ENCODE peak calls at places on chromosomes 4 and X, in seven cellular contexts. One of them, this sample, is unnamed.

GRCh38 chr4:32499176-32499575 is 1779.0 kb downstream of the PCDH7 start:
- DNase-seq in substantia nigra: no peak
- DNase-seq in NCI-H1092: no peak
- DNase-seq in osteocyte: no peak
- DNase-seq in fibroblast of the aortic adventitia: peak; percentile 84
- DNase-seq in mammary epithelial cell: no peak
- DNase-seq in transverse colon: no peak
- DNase-seq in this sample: no peak

GRCh38 chr4:10891866-10892265 is 207.3 kb upstream of the CLNK start:
- DNase-seq in substantia nigra: no peak
- DNase-seq in NCI-H1092: peak; percentile 6
- DNase-seq in osteocyte: no peak
- DNase-seq in fibroblast of the aortic adventitia: no peak
- DNase-seq in mammary epithelial cell: no peak
- DNase-seq in transverse colon: no peak
- DNase-seq in this sample: no peak

GRCh38 chr4:33200377-33200776 is 2480.2 kb downstream of the PCDH7 start:
- DNase-seq in substantia nigra: no peak
- DNase-seq in NCI-H1092: no peak
- DNase-seq in osteocyte: no peak
- DNase-seq in fibroblast of the aortic adventitia: peak; percentile 5
- DNase-seq in mammary epithelial cell: no peak
- DNase-seq in transverse colon: no peak
- DNase-seq in this sample: no peak

GRCh38 chr4:130395871-130396270 is 1299.9 kb downstream of the C4orf33 start:
- DNase-seq in substantia nigra: no peak
- DNase-seq in NCI-H1092: no peak
- DNase-seq in osteocyte: no peak
- DNase-seq in fibroblast of the aortic adventitia: peak; percentile 73
- DNase-seq in mammary epithelial cell: peak; percentile 48
- DNase-seq in transverse colon: no peak
- DNase-seq in this sample: no peak

GRCh38 chr4:114364857-114365256 is 233.8 kb upstream of the UGT8 start:
- DNase-seq in substantia nigra: no peak
- DNase-seq in NCI-H1092: no peak
- DNase-seq in osteocyte: no peak
- DNase-seq in fibroblast of the aortic adventitia: peak; percentile 85
- DNase-seq in mammary epithelial cell: no peak
- DNase-seq in transverse colon: no peak
- DNase-seq in this sample: no peak

GRCh38 chrX:131746491-131746968 is 202.7 kb downstream of the OR13H1 start:
- DNase-seq in substantia nigra: no peak
- DNase-seq in NCI-H1092: peak; percentile 81
- DNase-seq in osteocyte: peak; percentile 83
- DNase-seq in fibroblast of the aortic adventitia: peak; percentile 96
- DNase-seq in mammary epithelial cell: peak; percentile 79
- DNase-seq in transverse colon: peak; percentile 89
- DNase-seq in this sample: peak; percentile 88

GRCh38 chr4:152640058-152640921 is 39.5 kb downstream of the TMEM154 start:
- DNase-seq in substantia nigra: no peak
- DNase-seq in NCI-H1092: no peak
- DNase-seq in osteocyte: no peak
- DNase-seq in fibroblast of the aortic adventitia: peak; percentile 52
- DNase-seq in mammary epithelial cell: no peak
- DNase-seq in transverse colon: no peak
- DNase-seq in this sample: no peak

GRCh38 chr4:115310671-115311070 is 197.3 kb upstream of the NDST4 start:
- DNase-seq in substantia nigra: no peak
- DNase-seq in NCI-H1092: no peak
- DNase-seq in osteocyte: no peak
- DNase-seq in fibroblast of the aortic adventitia: no peak
- DNase-seq in mammary epithelial cell: no peak
- DNase-seq in transverse colon: no peak
- DNase-seq in this sample: no peak

GRCh38 chr4:189162888-189163287 is 777.8 kb upstream of the FRG1 start:
- DNase-seq in substantia nigra: no peak
- DNase-seq in NCI-H1092: no peak
- DNase-seq in osteocyte: no peak
- DNase-seq in fibroblast of the aortic adventitia: no peak
- DNase-seq in mammary epithelial cell: no peak
- DNase-seq in transverse colon: no peak
- DNase-seq in this sample: no peak

GRCh38 chrX:11629593-11630211 is 36.0 kb downstream of the ARHGAP6 start:
- DNase-seq in substantia nigra: no peak
- DNase-seq in NCI-H1092: no peak
- DNase-seq in osteocyte: no peak
- DNase-seq in fibroblast of the aortic adventitia: peak; percentile 93
- DNase-seq in mammary epithelial cell: peak; percentile 43
- DNase-seq in transverse colon: no peak
- DNase-seq in this sample: no peak

GRCh38 chrX:65463550-65463949 is 71.0 kb downstream of the LAS1L start:
- DNase-seq in substantia nigra: no peak
- DNase-seq in NCI-H1092: no peak
- DNase-seq in osteocyte: no peak
- DNase-seq in fibroblast of the aortic adventitia: peak; percentile 56
- DNase-seq in mammary epithelial cell: no peak
- DNase-seq in transverse colon: no peak
- DNase-seq in this sample: no peak

GRCh38 chr4:3473943-3474335 is 10.8 kb downstream of the DOK7 start:
- DNase-seq in substantia nigra: no peak
- DNase-seq in NCI-H1092: no peak
- DNase-seq in osteocyte: no peak
- DNase-seq in fibroblast of the aortic adventitia: no peak
- DNase-seq in mammary epithelial cell: no peak
- DNase-seq in transverse colon: no peak
- DNase-seq in this sample: no peak

GRCh38 chr4:55256787-55257186 is 89.3 kb upstream of the SRD5A3 start:
- DNase-seq in substantia nigra: no peak
- DNase-seq in NCI-H1092: no peak
- DNase-seq in osteocyte: no peak
- DNase-seq in fibroblast of the aortic adventitia: peak; percentile 56
- DNase-seq in mammary epithelial cell: no peak
- DNase-seq in transverse colon: no peak
- DNase-seq in this sample: no peak

GRCh38 chr4:140740422-140740821 is 15.8 kb downstream of the TBC1D9 start:
- DNase-seq in substantia nigra: no peak
- DNase-seq in NCI-H1092: no peak
- DNase-seq in osteocyte: no peak
- DNase-seq in fibroblast of the aortic adventitia: no peak
- DNase-seq in mammary epithelial cell: no peak
- DNase-seq in transverse colon: no peak
- DNase-seq in this sample: no peak

GRCh38 chrX:9911479-9911878 is 55.7 kb upstream of the CLDN34 start:
- DNase-seq in substantia nigra: no peak
- DNase-seq in NCI-H1092: no peak
- DNase-seq in osteocyte: no peak
- DNase-seq in fibroblast of the aortic adventitia: no peak
- DNase-seq in mammary epithelial cell: peak; percentile 70
- DNase-seq in transverse colon: no peak
- DNase-seq in this sample: no peak

GRCh38 chrX:83511208-83511607 is 3.1 kb downstream of the POU3F4 start:
- DNase-seq in substantia nigra: no peak
- DNase-seq in NCI-H1092: no peak
- DNase-seq in osteocyte: no peak
- DNase-seq in fibroblast of the aortic adventitia: no peak
- DNase-seq in mammary epithelial cell: no peak
- DNase-seq in transverse colon: no peak
- DNase-seq in this sample: no peak

GRCh38 chr4:61468091-61468720 is 268.1 kb downstream of the ADGRL3 start:
- DNase-seq in substantia nigra: no peak
- DNase-seq in NCI-H1092: no peak
- DNase-seq in osteocyte: no peak
- DNase-seq in fibroblast of the aortic adventitia: peak; percentile 13
- DNase-seq in mammary epithelial cell: peak; percentile 94
- DNase-seq in transverse colon: no peak
- DNase-seq in this sample: no peak

GRCh38 chrX:17596546-17597205 is 140.6 kb upstream of the SCML1 start:
- DNase-seq in substantia nigra: no peak
- DNase-seq in NCI-H1092: no peak
- DNase-seq in osteocyte: no peak
- DNase-seq in fibroblast of the aortic adventitia: no peak
- DNase-seq in mammary epithelial cell: no peak
- DNase-seq in transverse colon: no peak
- DNase-seq in this sample: no peak

GRCh38 chr4:174023641-174024040 is 259.8 kb downstream of the FBXO8 start:
- DNase-seq in substantia nigra: no peak
- DNase-seq in NCI-H1092: no peak
- DNase-seq in osteocyte: no peak
- DNase-seq in fibroblast of the aortic adventitia: no peak
- DNase-seq in mammary epithelial cell: no peak
- DNase-seq in transverse colon: no peak
- DNase-seq in this sample: no peak

GRCh38 chr4:149296503-149296902 is 519.1 kb downstream of the IQCM start:
- DNase-seq in substantia nigra: no peak
- DNase-seq in NCI-H1092: no peak
- DNase-seq in osteocyte: no peak
- DNase-seq in fibroblast of the aortic adventitia: no peak
- DNase-seq in mammary epithelial cell: no peak
- DNase-seq in transverse colon: no peak
- DNase-seq in this sample: no peak

GRCh38 chr4:3791910-3792542 is 25.8 kb downstream of the ADRA2C start:
- DNase-seq in substantia nigra: no peak
- DNase-seq in NCI-H1092: no peak
- DNase-seq in osteocyte: no peak
- DNase-seq in fibroblast of the aortic adventitia: peak; percentile 4
- DNase-seq in mammary epithelial cell: peak; percentile 29
- DNase-seq in transverse colon: peak; percentile 40
- DNase-seq in this sample: no peak

GRCh38 chr4:153267013-153267412 is 62.8 kb downstream of the TRIM2 start:
- DNase-seq in substantia nigra: no peak
- DNase-seq in NCI-H1092: no peak
- DNase-seq in osteocyte: no peak
- DNase-seq in fibroblast of the aortic adventitia: no peak
- DNase-seq in mammary epithelial cell: no peak
- DNase-seq in transverse colon: no peak
- DNase-seq in this sample: no peak

GRCh38 chrX:1205681-1206611 is 6.5 kb downstream of the CRLF2 start:
- DNase-seq in substantia nigra: no peak
- DNase-seq in NCI-H1092: no peak
- DNase-seq in osteocyte: peak; percentile 34
- DNase-seq in fibroblast of the aortic adventitia: peak; percentile 32
- DNase-seq in mammary epithelial cell: peak; percentile 68
- DNase-seq in transverse colon: peak; percentile 18
- DNase-seq in this sample: no peak

GRCh38 chrX:1466971-1467561 is 14.4 kb upstream of the ASMTL start:
- DNase-seq in substantia nigra: no peak
- DNase-seq in NCI-H1092: no peak
- DNase-seq in osteocyte: peak; percentile 72
- DNase-seq in fibroblast of the aortic adventitia: no peak
- DNase-seq in mammary epithelial cell: no peak
- DNase-seq in transverse colon: peak; percentile 69
- DNase-seq in this sample: peak; percentile 38

GRCh38 chr4:82988323-82988832 is 22.2 kb downstream of the LIN54 start:
- DNase-seq in substantia nigra: no peak
- DNase-seq in NCI-H1092: no peak
- DNase-seq in osteocyte: no peak
- DNase-seq in fibroblast of the aortic adventitia: peak; percentile 88
- DNase-seq in mammary epithelial cell: no peak
- DNase-seq in transverse colon: no peak
- DNase-seq in this sample: no peak

GRCh38 chr4:169092889-169093522 is 83.0 kb upstream of the CBR4 start:
- DNase-seq in substantia nigra: no peak
- DNase-seq in NCI-H1092: no peak
- DNase-seq in osteocyte: peak; percentile 2
- DNase-seq in fibroblast of the aortic adventitia: no peak
- DNase-seq in mammary epithelial cell: no peak
- DNase-seq in transverse colon: no peak
- DNase-seq in this sample: no peak

GRCh38 chrX:49919617-49920016 is 2.8 kb upstream of the CLCN5 start:
- DNase-seq in substantia nigra: no peak
- DNase-seq in NCI-H1092: peak; percentile 20
- DNase-seq in osteocyte: no peak
- DNase-seq in fibroblast of the aortic adventitia: peak; percentile 85
- DNase-seq in mammary epithelial cell: no peak
- DNase-seq in transverse colon: peak; percentile 22
- DNase-seq in this sample: no peak

GRCh38 chr4:100312615-100313355 is 122.5 kb upstream of the DDIT4L start:
- DNase-seq in substantia nigra: no peak
- DNase-seq in NCI-H1092: no peak
- DNase-seq in osteocyte: no peak
- DNase-seq in fibroblast of the aortic adventitia: peak; percentile 5
- DNase-seq in mammary epithelial cell: no peak
- DNase-seq in transverse colon: no peak
- DNase-seq in this sample: no peak

GRCh38 chrX:55135171-55135570 is 46.4 kb downstream of the PAGE2 start:
- DNase-seq in substantia nigra: no peak
- DNase-seq in NCI-H1092: no peak
- DNase-seq in osteocyte: no peak
- DNase-seq in fibroblast of the aortic adventitia: peak; percentile 58
- DNase-seq in mammary epithelial cell: peak; percentile 8
- DNase-seq in transverse colon: peak; percentile 43
- DNase-seq in this sample: no peak

GRCh38 chrX:154002215-154002719 is 17.4 kb downstream of the IRAK1 start:
- DNase-seq in substantia nigra: no peak
- DNase-seq in NCI-H1092: peak; percentile 75
- DNase-seq in osteocyte: no peak
- DNase-seq in fibroblast of the aortic adventitia: peak; percentile 75
- DNase-seq in mammary epithelial cell: no peak
- DNase-seq in transverse colon: peak; percentile 54
- DNase-seq in this sample: no peak

GRCh38 chr4:100525689-100526088 is 7.9 kb upstream of the EMCN start:
- DNase-seq in substantia nigra: no peak
- DNase-seq in NCI-H1092: no peak
- DNase-seq in osteocyte: no peak
- DNase-seq in fibroblast of the aortic adventitia: peak; percentile 48
- DNase-seq in mammary epithelial cell: no peak
- DNase-seq in transverse colon: no peak
- DNase-seq in this sample: no peak

GRCh38 chr4:181271241-181271640 is 972.0 kb upstream of the TENM3 start:
- DNase-seq in substantia nigra: no peak
- DNase-seq in NCI-H1092: no peak
- DNase-seq in osteocyte: no peak
- DNase-seq in fibroblast of the aortic adventitia: no peak
- DNase-seq in mammary epithelial cell: no peak
- DNase-seq in transverse colon: no peak
- DNase-seq in this sample: no peak

GRCh38 chr4:71609159-71609558 is 174.7 kb downstream of the GC start:
- DNase-seq in substantia nigra: no peak
- DNase-seq in NCI-H1092: no peak
- DNase-seq in osteocyte: no peak
- DNase-seq in fibroblast of the aortic adventitia: no peak
- DNase-seq in mammary epithelial cell: no peak
- DNase-seq in transverse colon: no peak
- DNase-seq in this sample: no peak

GRCh38 chr4:40057540-40058091 is 966 bp downstream of the N4BP2 start:
- DNase-seq in substantia nigra: peak; percentile 11
- DNase-seq in NCI-H1092: peak; percentile 91
- DNase-seq in osteocyte: peak; percentile 87
- DNase-seq in fibroblast of the aortic adventitia: peak; percentile 97
- DNase-seq in mammary epithelial cell: peak; percentile 96
- DNase-seq in transverse colon: peak; percentile 85
- DNase-seq in this sample: peak; percentile 92

GRCh38 chr4:83850435-83850834 is 314.5 kb downstream of the GPAT3 start:
- DNase-seq in substantia nigra: no peak
- DNase-seq in NCI-H1092: no peak
- DNase-seq in osteocyte: no peak
- DNase-seq in fibroblast of the aortic adventitia: peak; percentile 33
- DNase-seq in mammary epithelial cell: no peak
- DNase-seq in transverse colon: no peak
- DNase-seq in this sample: no peak

GRCh38 chr4:153628796-153629315 is 55.2 kb upstream of the TLR2 start:
- DNase-seq in substantia nigra: no peak
- DNase-seq in NCI-H1092: no peak
- DNase-seq in osteocyte: no peak
- DNase-seq in fibroblast of the aortic adventitia: no peak
- DNase-seq in mammary epithelial cell: no peak
- DNase-seq in transverse colon: no peak
- DNase-seq in this sample: no peak

GRCh38 chr4:10115271-10115656 is 1.3 kb downstream of the WDR1 start:
- DNase-seq in substantia nigra: no peak
- DNase-seq in NCI-H1092: no peak
- DNase-seq in osteocyte: no peak
- DNase-seq in fibroblast of the aortic adventitia: peak; percentile 60
- DNase-seq in mammary epithelial cell: peak; percentile 45
- DNase-seq in transverse colon: peak; percentile 27
- DNase-seq in this sample: no peak

GRCh38 chrX:84133023-84133422 is 55.0 kb downstream of the RPS6KA6 start:
- DNase-seq in substantia nigra: no peak
- DNase-seq in NCI-H1092: no peak
- DNase-seq in osteocyte: no peak
- DNase-seq in fibroblast of the aortic adventitia: no peak
- DNase-seq in mammary epithelial cell: no peak
- DNase-seq in transverse colon: no peak
- DNase-seq in this sample: no peak

This sample was measured in coronary artery.